ENCODE peak calls at places on chromosomes 1 and 21, in eight cellular contexts. V is Ammon's horn, J is H4, U is NCI-H1105 treated with DMSO at 0.1 percent for 48 hours, L is heart left ventricle, C is small intestine, O is cardiac muscle cell, Y is type B pancreatic cell. P is an unnamed sample.

GRCh38 chr1:66769512-66770229 is 17.4 kb downstream of the DYNLT5 start:
- DNase-seq in V (no peak), J (no peak), L (no peak), U (no peak), C (peak; percentile 3), Y (no peak), O (peak; percentile 6), P (no peak)

GRCh38 chr1:231357831-231358354 is 19.8 kb downstream of the SPRTN start:
- DNase-seq in J (peak; percentile 67), L (peak; percentile 35), U (peak; percentile 50), O (peak; percentile 79), V (peak; percentile 75), C (peak; percentile 72), Y (no peak), P (peak; percentile 64)

GRCh38 chr21:31948681-31949080 is 75.9 kb downstream of the HUNK start:
- DNase-seq in U (no peak), J (no peak), O (no peak), Y (no peak), C (no peak), V (no peak), L (no peak), P (no peak)

GRCh38 chr1:119582801-119583200 is 65.3 kb downstream of the ZNF697 start:
- DNase-seq in U (peak; percentile 50), V (peak; percentile 74), L (peak; percentile 54), J (peak; percentile 58), O (peak; percentile 83), Y (no peak), C (peak; percentile 41), P (peak; percentile 4)

GRCh38 chr1:87595384-87595781 is 266.7 kb downstream of the LMO4 start:
- DNase-seq in L (no peak), J (no peak), O (no peak), V (no peak), C (no peak), Y (no peak), U (no peak), P (no peak)

GRCh38 chr21:29499734-29500343 is 201.1 kb downstream of the BACH1 start:
- DNase-seq in C (no peak), U (peak; percentile 5), J (peak; percentile 57), O (peak; percentile 57), V (peak; percentile 26), Y (no peak), L (no peak), P (peak; percentile 19)

GRCh38 chr1:28718601-28719331 is 18.0 kb upstream of the YTHDF2 start:
- DNase-seq in C (no peak), J (peak; percentile 14), U (no peak), V (no peak), O (peak; percentile 59), Y (no peak), L (no peak), P (peak; percentile 11)

GRCh38 chr1:246117066-246117791 is 389.9 kb downstream of the SMYD3 start:
- DNase-seq in C (peak; percentile 45), O (peak; percentile 71), L (no peak), Y (no peak), V (peak; percentile 53), J (peak; percentile 59), U (peak; percentile 15), P (peak; percentile 44)

GRCh38 chr1:3332662-3333061 is 121.8 kb upstream of the ARHGEF16 start:
- DNase-seq in C (no peak), J (no peak), U (no peak), Y (no peak), V (no peak), O (no peak), L (no peak), P (no peak)

GRCh38 chr1:20187103-20187812 is 940 bp upstream of the PLA2G2C start:
- DNase-seq in L (no peak), J (no peak), C (peak; percentile 43), U (peak; percentile 16), O (no peak), V (peak; percentile 44), Y (no peak), P (no peak)

GRCh38 chr1:184621262-184621661 is 133.4 kb downstream of the EDEM3 start:
- DNase-seq in J (peak; percentile 64), C (peak; percentile 10), O (peak; percentile 71), U (no peak), V (no peak), Y (no peak), L (no peak), P (no peak)

GRCh38 chr1:36796101-36796590 is 238.2 kb downstream of the GRIK3 start:
- DNase-seq in C (no peak), U (no peak), Y (no peak), O (no peak), L (no peak), V (no peak), J (no peak), P (no peak)

GRCh38 chr1:217482356-217483102 is 148.4 kb downstream of the GPATCH2 start:
- DNase-seq in Y (no peak), C (no peak), O (peak; percentile 78), J (peak; percentile 66), U (no peak), L (no peak), V (no peak), P (peak; percentile 25)

GRCh38 chr1:43673261-43673660 is 23.3 kb downstream of the KDM4A start:
- DNase-seq in L (no peak), J (no peak), O (no peak), C (no peak), V (no peak), U (no peak), Y (no peak), P (no peak)

GRCh38 chr21:26080211-26080610 is 90.4 kb downstream of the APP start:
- DNase-seq in Y (no peak), J (no peak), L (no peak), U (no peak), C (no peak), O (no peak), V (no peak), P (no peak)

GRCh38 chr1:243421784-243422183 is 165.9 kb downstream of the SDCCAG8 start:
- DNase-seq in O (peak; percentile 84), U (peak; percentile 51), Y (no peak), L (no peak), J (peak; percentile 94), C (peak; percentile 36), V (peak; percentile 75), P (peak; percentile 78)

GRCh38 chr1:46555081-46555432 is 3.6 kb upstream of the KNCN start:
- DNase-seq in V (no peak), O (no peak), U (no peak), Y (no peak), L (no peak), C (no peak), J (no peak), P (no peak)

GRCh38 chr1:211637066-211637465 is 38.4 kb downstream of the NEK2 start:
- DNase-seq in O (peak; percentile 36), Y (no peak), J (no peak), U (no peak), V (no peak), L (no peak), C (no peak), P (no peak)

GRCh38 chr1:205484985-205485967 is 19.2 kb upstream of the CDK18 start:
- DNase-seq in J (peak; percentile 67), V (peak; percentile 85), L (peak; percentile 58), Y (no peak), O (peak; percentile 78), U (peak; percentile 72), C (peak; percentile 88), P (peak; percentile 62)

GRCh38 chr1:225250432-225250831 is 177.4 kb downstream of the LBR start:
- DNase-seq in Y (no peak), O (no peak), J (no peak), C (no peak), U (no peak), L (no peak), V (no peak), P (no peak)

GRCh38 chr1:181551249-181551648 is 67.9 kb downstream of the CACNA1E start:
- DNase-seq in J (no peak), C (no peak), L (no peak), U (peak; percentile 43), V (peak; percentile 91), Y (no peak), O (peak; percentile 1), P (no peak)

GRCh38 chr1:210292276-210292851 is 36.3 kb upstream of the HHAT start:
- DNase-seq in O (no peak), V (peak; percentile 29), J (no peak), U (peak; percentile 66), C (peak; percentile 55), L (peak; percentile 73), Y (peak; percentile 90), P (no peak)

GRCh38 chr1:167805041-167805556 is 83.3 kb downstream of the MPZL1 start:
- DNase-seq in C (peak; percentile 54), L (no peak), J (no peak), U (no peak), O (no peak), Y (no peak), V (peak; percentile 35), P (no peak)

GRCh38 chr1:22747021-22747734 is 36.5 kb downstream of the EPHB2 start:
- DNase-seq in U (no peak), V (no peak), C (no peak), O (peak; percentile 39), L (no peak), J (peak; percentile 81), Y (no peak), P (peak; percentile 88)

GRCh38 chr1:207825296-207825695 is 73.4 kb downstream of the CD46 start:
- DNase-seq in L (no peak), V (no peak), U (no peak), Y (no peak), J (no peak), C (no peak), O (no peak), P (no peak)

GRCh38 chr1:113409363-113409762 is 19.0 kb downstream of the MAGI3 start:
- DNase-seq in V (no peak), C (no peak), Y (no peak), J (no peak), U (no peak), L (no peak), O (no peak), P (no peak)

GRCh38 chr1:223133824-223134435 is 9.1 kb downstream of the TLR5 start:
- DNase-seq in V (peak; percentile 90), L (peak; percentile 90), J (peak; percentile 65), Y (peak; percentile 92), U (peak; percentile 83), C (peak; percentile 81), O (peak; percentile 88), P (peak; percentile 69)

GRCh38 chr1:240498335-240498734 is 113.6 kb downstream of the GREM2 start:
- DNase-seq in J (no peak), Y (no peak), V (no peak), O (no peak), C (no peak), U (no peak), L (no peak), P (no peak)

GRCh38 chr1:111599781-111600180 is 19.8 kb upstream of the RAP1A start:
- DNase-seq in O (no peak), L (no peak), C (no peak), Y (no peak), V (no peak), J (no peak), U (no peak), P (no peak)

P was measured in Caki2.